ENCODE peak calls at places on chromosome 19, in eight cellular contexts. Y is cardiac fibroblast; V is activated naive CD4-positive, alpha-beta T cell treated with anti-CD3 and anti-CD28 coated beads for 36 hours; S is AG04450; D is SW480; U is COLO829; C is stimulated activated CD8-positive, alpha-beta memory T cell treated with anti-CD3 and anti-CD28 coated beads, Interleukin-2, amount 100 ng/mL, for 48 hours; G is NCI-H1105. N is an unnamed sample.

GRCh38 chr19:39805120-39805519 is 26.5 kb downstream of the LEUTX start:
- DNase-seq in G (no peak), Y (no peak), C (no peak), S (no peak), U (no peak), V (no peak), D (no peak), N (no peak)

GRCh38 chr19:51129716-51130115 is 5.0 kb downstream of the SIGLEC9 start:
- DNase-seq in U (no peak), C (no peak), S (no peak), D (no peak), Y (no peak), G (no peak), V (peak; percentile 34), N (no peak)

GRCh38 chr19:7612282-7613274 is 16.8 kb downstream of the XAB2 start:
- DNase-seq in V (no peak), G (no peak), C (no peak), Y (no peak), D (no peak), U (no peak), S (no peak), N (no peak)

GRCh38 chr19:46984077-46985010 is 35.3 kb upstream of the NPAS1 start:
- DNase-seq in S (no peak), Y (peak; percentile 89), V (no peak), C (no peak), U (no peak), G (peak; percentile 75), D (peak; percentile 33), N (no peak)

GRCh38 chr19:6286676-6287075 is 6.9 kb upstream of the MLLT1 start:
- DNase-seq in D (no peak), V (peak; percentile 15), U (no peak), S (no peak), G (no peak), C (no peak), Y (no peak), N (no peak)

GRCh38 chr19:21610341-21610740 is 104.9 kb downstream of the ZNF429 start:
- DNase-seq in D (no peak), C (no peak), Y (no peak), U (no peak), G (no peak), S (no peak), V (no peak), N (no peak)

GRCh38 chr19:959935-960502 is 24.1 kb upstream of the WDR18 start:
- DNase-seq in V (no peak), G (no peak), D (no peak), U (no peak), C (no peak), Y (no peak), S (no peak), N (no peak)

GRCh38 chr19:41324921-41325639 is 15.1 kb downstream of the CCDC97 start:
- DNase-seq in U (no peak), S (no peak), C (no peak), Y (peak; percentile 84), V (no peak), D (peak; percentile 72), G (no peak), N (no peak)

GRCh38 chr19:49677232-49677881 is at the start of gene PRMT1:
- DNase-seq in C (peak; percentile 34), V (no peak), Y (no peak), U (no peak), D (no peak), S (no peak), G (no peak), N (peak; percentile 41)

GRCh38 chr19:543912-544608 is at the start of gene GZMM:
- DNase-seq in V (peak; percentile 83), D (no peak), Y (no peak), C (peak; percentile 68), S (no peak), U (no peak), G (no peak), N (peak; percentile 56)

GRCh38 chr19:39444598-39445257 is 654 bp upstream of the SUPT5H start:
- DNase-seq in Y (no peak), G (no peak), C (no peak), U (no peak), S (no peak), V (no peak), D (peak; percentile 31), N (no peak)

GRCh38 chr19:49488863-49489537 is 1.6 kb downstream of the RPL13A start:
- DNase-seq in U (no peak), S (no peak), Y (no peak), C (no peak), G (no peak), V (no peak), D (no peak), N (no peak)

GRCh38 chr19:17692566-17692965 is 4.4 kb upstream of the UNC13A start:
- DNase-seq in Y (no peak), D (no peak), V (no peak), G (no peak), C (no peak), U (no peak), S (no peak), N (no peak)

GRCh38 chr19:42424345-42424707 is 2.9 kb downstream of the LIPE start:
- DNase-seq in C (no peak), D (no peak), U (no peak), Y (no peak), S (no peak), V (no peak), G (no peak), N (no peak)

GRCh38 chr19:8545743-8546142 is 31.5 kb downstream of the MYO1F start:
- DNase-seq in C (no peak), U (no peak), V (no peak), D (no peak), S (no peak), G (no peak), Y (no peak), N (no peak)

GRCh38 chr19:50666346-50667176 is 17.3 kb downstream of the C19orf81 start:
- DNase-seq in Y (no peak), V (no peak), D (no peak), C (no peak), U (no peak), G (no peak), S (no peak), N (no peak)

GRCh38 chr19:35528218-35529038 is at the start of gene SBSN:
- DNase-seq in G (no peak), S (no peak), Y (peak; percentile 79), C (no peak), U (no peak), D (no peak), V (no peak), N (no peak)

GRCh38 chr19:45423033-45423588 is 606 bp downstream of the ERCC1 start:
- DNase-seq in V (no peak), U (no peak), G (no peak), Y (no peak), C (no peak), S (no peak), D (no peak), N (no peak)

N was measured in stimulated activated effector memory CD8-positive, alpha-beta T cell treated with anti-CD3 and anti-CD28 coated beads, Interleukin-12 subunit alpha, Interleukin-12 subunit beta, amount 100 ng/mL, for 72 hours.